ENCODE peak calls at places on chromosomes 5 and 9, in nine cellular contexts. P is mucosa of descending colon, K is neural progenitor cell, Z is GM10248, Y is nephron progenitor cell, D is GM12865, Q is fibroblast of lung, M is transverse colon, U is endothelial cell. S is an unnamed sample.

GRCh38 chr9:11946521-11946920 is 746.7 kb upstream of the TYRP1 start:
- DNase-seq in Z (no peak), U (no peak), M (no peak), Q (peak; percentile 14), P (no peak), D (no peak), Y (no peak), K (no peak), S (no peak)

GRCh38 chr9:86064220-86064619 is 35.1 kb downstream of the GOLM1 start:
- DNase-seq in Y (no peak), P (no peak), Z (no peak), Q (no peak), M (no peak), U (no peak), K (no peak), D (no peak), S (no peak)

GRCh38 chr5:55620009-55620770 is 85.4 kb upstream of the PLPP1 start:
- DNase-seq in P (no peak), D (no peak), Y (no peak), M (no peak), K (no peak), Z (no peak), U (no peak), Q (no peak), S (no peak)

GRCh38 chr5:68817696-68818695 is 275.8 kb upstream of the SLC30A5 start:
- DNase-seq in Z (no peak), D (no peak), Y (no peak), U (no peak), K (peak; percentile 12), P (no peak), M (no peak), Q (peak; percentile 2), S (no peak)

GRCh38 chr9:34403554-34404380 is 27.1 kb upstream of the MYORG start:
- DNase-seq in Z (peak; percentile 57), K (peak; percentile 81), M (peak; percentile 71), Y (peak; percentile 82), U (peak; percentile 80), Q (peak; percentile 43), P (peak; percentile 75), D (peak; percentile 48), S (peak; percentile 76)

GRCh38 chr5:131114754-131115153 is 50.3 kb downstream of the HINT1 start:
- DNase-seq in D (no peak), P (no peak), Z (no peak), Y (no peak), K (no peak), M (peak; percentile 35), Q (no peak), U (no peak), S (no peak)

GRCh38 chr5:54159153-54159836 is 151.1 kb downstream of the ARL15 start:
- DNase-seq in D (no peak), Q (peak; percentile 25), P (no peak), Y (no peak), U (no peak), Z (no peak), M (no peak), K (peak; percentile 26), S (no peak)

GRCh38 chr9:86202338-86202882 is 57.0 kb downstream of the C9orf153 start:
- DNase-seq in K (peak; percentile 63), M (no peak), Y (peak; percentile 21), U (peak; percentile 13), Q (peak; percentile 40), P (no peak), D (peak; percentile 73), Z (peak; percentile 60), S (no peak)

GRCh38 chr5:21880164-21880563 is 973.0 kb downstream of the CDH12 start:
- DNase-seq in K (no peak), U (no peak), M (no peak), Y (no peak), Z (no peak), D (no peak), P (no peak), Q (no peak), S (no peak)

GRCh38 chr9:68492801-68493200 is 47.9 kb downstream of the TMEM252 start:
- DNase-seq in M (no peak), Y (no peak), D (no peak), P (no peak), Z (no peak), Q (no peak), K (no peak), U (no peak), S (no peak)

GRCh38 chr5:139019880-139020279 is 144.7 kb upstream of the LRRTM2 start:
- DNase-seq in Z (no peak), K (no peak), Q (no peak), Y (no peak), M (no peak), P (no peak), U (no peak), D (no peak), S (no peak)

GRCh38 chr5:159511570-159511969 is 181.3 kb upstream of the IL12B start:
- DNase-seq in P (no peak), Q (no peak), U (no peak), M (no peak), Y (no peak), K (no peak), D (no peak), Z (no peak), S (no peak)

GRCh38 chr5:172605466-172605865 is 35.6 kb upstream of the NEURL1B start:
- DNase-seq in U (no peak), P (no peak), Q (no peak), M (no peak), Y (no peak), K (no peak), D (no peak), Z (no peak), S (no peak)

GRCh38 chr5:2007906-2008437 is 125.2 kb upstream of the IRX4 start:
- DNase-seq in P (no peak), D (no peak), U (no peak), M (no peak), K (no peak), Q (no peak), Z (no peak), Y (no peak), S (no peak)

GRCh38 chr5:1881731-1882336 is 891 bp downstream of the IRX4 start:
- DNase-seq in Y (peak; percentile 27), D (no peak), M (no peak), K (peak; percentile 52), U (no peak), Q (no peak), P (no peak), Z (no peak), S (no peak)

GRCh38 chr9:89864257-89864656 is 259.4 kb downstream of the GADD45G start:
- DNase-seq in U (no peak), D (no peak), M (no peak), Z (no peak), P (no peak), Y (no peak), Q (no peak), K (no peak), S (no peak)

GRCh38 chr5:32323741-32324140 is 11.0 kb upstream of the MTMR12 start:
- DNase-seq in Z (no peak), Y (no peak), D (no peak), K (peak; percentile 7), P (no peak), U (no peak), M (no peak), Q (no peak), S (no peak)

GRCh38 chr9:134698587-134699342 is 57.2 kb downstream of the COL5A1 start:
- DNase-seq in D (peak; percentile 61), Z (peak; percentile 86), M (peak; percentile 66), Q (no peak), P (peak; percentile 72), Y (peak; percentile 89), K (peak; percentile 95), U (peak; percentile 89), S (no peak)

GRCh38 chr9:94772654-94773303 is 46.3 kb downstream of the AOPEP start:
- DNase-seq in Y (no peak), Q (peak; percentile 73), P (no peak), M (no peak), K (no peak), Z (no peak), U (no peak), D (no peak), S (no peak)

GRCh38 chr5:99169309-99169708 is 240.5 kb upstream of the CHD1 start:
- DNase-seq in M (no peak), U (no peak), Q (peak; percentile 35), D (no peak), Z (no peak), Y (no peak), K (peak; percentile 33), P (no peak), S (no peak)
- TF ChIP-seq CTCF in M (no peak), U (peak; percentile 29), Q (peak; percentile 38), D (no peak), Z (no peak), Y (peak; percentile 29), K (peak; percentile 62), P (no peak), S (no peak)

DNA sequence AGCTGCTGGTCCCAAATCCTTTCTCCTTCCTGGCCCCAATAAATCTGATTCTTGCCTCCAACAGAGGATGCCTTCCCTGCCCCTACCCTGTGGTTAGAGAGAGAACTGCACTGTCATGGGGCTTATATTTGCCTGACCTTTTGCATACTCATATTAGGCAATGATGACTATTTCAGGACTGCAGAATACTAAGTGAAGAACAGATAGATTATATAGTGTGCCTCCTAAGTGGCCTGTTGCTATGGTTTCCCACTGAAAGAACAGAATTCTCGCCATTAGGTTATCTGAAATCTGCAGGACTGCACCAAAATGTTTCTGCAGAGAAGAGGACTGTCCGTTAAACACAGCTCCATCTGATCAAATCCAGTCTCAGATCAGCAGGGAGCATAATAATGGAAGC is 87.3 kb upstream of the CCNG1 start:
- DNase-seq in P (no peak), K (no peak), U (no peak), Y (no peak), Q (no peak), D (no peak), Z (no peak), M (no peak), S (no peak)
- TF ChIP-seq CTCF in P (no peak), K (peak; percentile 10), U (peak; percentile 36), Y (peak; percentile 7), Q (peak; percentile 47), D (peak; percentile 14), Z (no peak), M (no peak), S (peak; percentile 23)

GRCh38 chr9:131181091-131181681 is 55.8 kb downstream of the NUP214 start:
- DNase-seq in M (no peak), Z (no peak), Q (no peak), P (no peak), U (no peak), D (no peak), Y (no peak), K (no peak), S (no peak)
- TF ChIP-seq CTCF in M (no peak), Z (no peak), Q (no peak), P (no peak), U (peak; percentile 70), D (peak; percentile 15), Y (peak; percentile 32), K (peak; percentile 30), S (peak; percentile 64)

DNA sequence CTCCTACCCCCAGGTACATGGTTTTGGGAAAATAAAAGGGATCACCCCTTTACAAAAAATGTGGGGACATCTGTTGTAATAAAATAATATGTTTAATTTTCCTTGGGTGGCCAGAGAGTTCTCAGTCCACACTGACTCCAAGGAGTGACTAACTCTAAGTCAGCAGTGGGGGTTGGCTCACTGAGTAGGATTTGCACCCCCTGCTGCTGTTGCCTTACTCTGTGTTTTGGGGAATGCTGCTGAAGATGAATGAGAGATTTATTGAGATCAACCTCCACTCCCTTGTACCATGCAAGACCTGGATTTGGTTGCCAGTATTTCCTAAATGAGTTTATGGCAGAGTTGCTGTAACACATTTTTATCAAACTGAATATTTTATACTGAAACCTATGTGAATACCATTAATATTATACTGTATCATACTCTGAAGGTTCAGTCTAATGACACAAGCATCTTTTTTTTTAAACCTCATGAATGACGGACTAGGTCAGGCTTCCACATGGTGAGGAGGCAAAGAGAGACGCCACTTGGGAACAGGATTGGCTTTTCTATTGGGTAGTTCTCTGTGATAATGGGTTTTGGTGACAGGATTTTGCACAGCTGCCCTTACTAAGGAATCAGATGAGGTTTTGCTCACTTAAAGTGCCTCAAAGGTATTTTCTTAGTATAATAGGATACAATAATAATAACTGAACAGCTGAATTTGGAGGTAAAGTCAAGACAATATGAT is 121.3 kb upstream of the OSMR start:
- DNase-seq in K (peak; percentile 20), M (no peak), Y (no peak), U (no peak), Q (peak; percentile 74), P (no peak), Z (no peak), D (no peak), S (no peak)
- TF ChIP-seq CTCF in K (no peak), M (no peak), Y (no peak), U (no peak), Q (no peak), P (no peak), Z (no peak), D (no peak), S (no peak)

S was measured in mesothelial cell of epicardium.